ENCODE peak calls at places on chromosomes 6 and 20, in four cellular contexts. T is left ventricle myocardium inferior; V is naive thymus-derived CD4-positive, alpha-beta T cell; Z is CD8-positive, alpha-beta memory T cell. U is an unnamed sample. For H3K27me3 and H3K4me1, the result is how much of the 10 kb centered on the place peaks cover.

GRCh38 chr6:161439093-161439492 is 165.2 kb upstream of the AGPAT4 start:
- DNase-seq in Z (no peak), V (no peak), T (peak), U (no peak)

GRCh38 chr6:49849121-49849907 is 17.0 kb downstream of the CRISP1 start:
- DNase-seq in Z (peak), V (peak), T (no peak), U (peak)

GRCh38 chr6:159321267-159321666 is 152.1 kb downstream of the FNDC1 start:
- DNase-seq in Z (no peak), T (no peak), V (no peak), U (no peak)

GRCh38 chr6:131293472-131293911 is 158.2 kb downstream of the AKAP7 start:
- DNase-seq in V (no peak), T (no peak), Z (no peak), U (no peak)

GRCh38 chr20:60583741-60584140 is 625.5 kb downstream of the CDH26 start:
- DNase-seq in V (no peak), Z (no peak), T (no peak), U (no peak)

GRCh38 chr20:15144911-15145310 is 807.5 kb upstream of the FLRT3 start:
- DNase-seq in V (no peak), T (no peak), Z (no peak), U (no peak)

GRCh38 chr20:17626217-17627007 is 55.6 kb downstream of the RRBP1 start:
- DNase-seq in V (no peak), Z (no peak), T (peak), U (no peak)

GRCh38 chr20:34579191-34579661 is 20.7 kb downstream of the MAP1LC3A start:
- DNase-seq in V (no peak), Z (no peak), T (peak), U (no peak)

GRCh38 chr6:68895929-68896328 is 260.8 kb downstream of the ADGRB3 start:
- DNase-seq in Z (no peak), V (no peak), T (no peak), U (no peak)

GRCh38 chr6:97081010-97081573 is 156.6 kb downstream of the KLHL32 start:
- DNase-seq in Z (no peak), T (no peak), V (no peak), U (no peak)

GRCh38 chr6:75930954-75931689 is 141.3 kb downstream of the IMPG1 start:
- DNase-seq in Z (no peak), V (no peak), T (no peak), U (no peak)

GRCh38 chr6:112851141-112851540 is 504.0 kb downstream of the RFPL4B start:
- DNase-seq in T (no peak), V (no peak), Z (no peak), U (no peak)

GRCh38 chr6:39777661-39778060 is 14.5 kb upstream of the DAAM2 start:
- DNase-seq in V (no peak), T (peak), Z (no peak), U (no peak)

GRCh38 chr20:11919046-11919445 is 1.4 kb downstream of the BTBD3 start:
- DNase-seq in Z (no peak), T (peak), V (no peak), U (no peak)

GRCh38 chr20:43925215-43925614 is 10.6 kb downstream of the TOX2 start:
- DNase-seq in T (no peak), V (peak), Z (peak), U (no peak)

GRCh38 chr20:24698706-24699206 is 229.3 kb downstream of the SYNDIG1 start:
- DNase-seq in T (no peak), V (no peak), Z (no peak), U (no peak)

GRCh38 chr6:168414696-168415095 is 26.3 kb upstream of the SMOC2 start:
- DNase-seq in V (no peak), Z (no peak), T (no peak), U (no peak)

GRCh38 chr20:25071722-25072121 is 10.2 kb downstream of the VSX1 start:
- DNase-seq in V (no peak), Z (no peak), T (no peak), U (no peak)

GRCh38 chr6:144285798-144286502 is 815 bp downstream of the UTRN start:
- DNase-seq in Z (peak), T (peak), V (peak), U (no peak)

GRCh38 chr20:58713801-58714339 is 21.3 kb downstream of the NPEPL1 start:
- DNase-seq in Z (no peak), T (peak), V (no peak), U (no peak)

GRCh38 chr6:108074057-108074358 is 533 bp downstream of the OSTM1 start:
- DNase-seq in Z (no peak), V (no peak), T (no peak), U (no peak)

GRCh38 chr6:73746776-73747175 is 50.8 kb downstream of the CD109 start:
- DNase-seq in Z (no peak), V (no peak), T (no peak), U (no peak)

GRCh38 chr6:36612101-36612625 is 18.0 kb downstream of the SRSF3 start:
- DNase-seq in T (no peak), V (no peak), Z (no peak), U (no peak)

GRCh38 chr6:53581161-53581560 is 36.3 kb upstream of the GCLC start:
- DNase-seq in T (no peak), Z (no peak), V (no peak), U (no peak)

GRCh38 chr6:13303668-13304017 is 24.7 kb downstream of the TBC1D7 start:
- DNase-seq in Z (no peak), V (no peak), T (peak), U (no peak)

GRCh38 chr6:43468748-43469681 is 8.4 kb upstream of the TJAP1 start:
- DNase-seq in V (no peak), T (peak), Z (no peak), U (no peak)

GRCh38 chr6:21593412-21593926 is at the start of gene SOX4:
- DNase-seq in T (peak), Z (peak), V (peak), U (peak)

GRCh38 chr6:125316621-125317020 is 14.9 kb upstream of the HDDC2 start:
- DNase-seq in V (no peak), T (no peak), Z (no peak), U (no peak)

GRCh38 chr20:10555393-10555792 is 118.4 kb downstream of the JAG1 start:
- DNase-seq in Z (no peak), V (no peak), T (no peak), U (no peak)

GRCh38 chr20:61100489-61100888 is 151.6 kb upstream of the CDH4 start:
- DNase-seq in Z (no peak), T (no peak), V (no peak), U (no peak)

GRCh38 chr6:14799928-14800327 is 445.9 kb upstream of the JARID2 start:
- DNase-seq in T (peak), Z (peak), V (peak), U (peak)

GRCh38 chr20:48743807-48744206 is 84.0 kb downstream of the PREX1 start:
- DNase-seq in Z (no peak), T (no peak), V (no peak), U (no peak)

GRCh38 chr20:48744515-48744914 is 83.3 kb downstream of the PREX1 start:
- DNase-seq in Z (no peak), V (no peak), T (no peak), U (no peak)

GRCh38 chr20:48742912-48743680 is 84.7 kb downstream of the PREX1 start:
- DNase-seq in V (no peak), Z (no peak), T (no peak), U (no peak)

GRCh38 chr20:48747840-48748416 is 79.9 kb downstream of the PREX1 start:
- DNase-seq in V (no peak), T (no peak), Z (no peak), U (peak)

DNA sequence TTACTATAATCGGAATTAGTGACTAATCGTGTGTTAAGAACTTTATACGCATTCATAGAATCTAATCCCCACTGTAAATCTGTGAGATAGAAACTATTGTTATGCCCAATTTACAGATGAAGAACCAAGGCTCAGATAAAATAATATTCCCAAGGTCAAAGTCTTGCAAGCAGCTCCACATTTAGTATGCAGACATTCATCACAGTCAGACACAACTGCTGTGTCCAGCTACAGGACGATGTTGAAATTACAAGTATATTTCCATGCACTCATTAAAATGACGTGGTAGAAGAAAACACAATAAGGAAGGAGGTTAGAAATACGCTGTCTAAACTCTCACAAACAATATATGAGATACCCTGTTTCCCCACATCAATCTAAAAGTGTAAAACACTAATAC is 82.5 kb downstream of the PREX1 start:
- DNase-seq in V (no peak), T (no peak), Z (no peak), U (no peak)
- H3K27me3 ChIP-seq in V (under half), T (under half), Z (under half), U (under half)

GRCh38 chr20:9507544-9508239 is 6.7 kb upstream of the LAMP5 start:
- DNase-seq in V (no peak), Z (no peak), T (no peak), U (no peak)

GRCh38 chr20:9508240-9508661 is 6.1 kb upstream of the LAMP5 start:
- DNase-seq in Z (no peak), V (no peak), T (no peak), U (no peak)

GRCh38 chr20:9506337-9506821 is 8.0 kb upstream of the LAMP5 start:
- DNase-seq in T (no peak), Z (no peak), V (no peak), U (no peak)

GRCh38 chr20:9508696-9509178 is 5.7 kb upstream of the LAMP5 start:
- DNase-seq in T (no peak), V (no peak), Z (no peak), U (no peak)

DNA sequence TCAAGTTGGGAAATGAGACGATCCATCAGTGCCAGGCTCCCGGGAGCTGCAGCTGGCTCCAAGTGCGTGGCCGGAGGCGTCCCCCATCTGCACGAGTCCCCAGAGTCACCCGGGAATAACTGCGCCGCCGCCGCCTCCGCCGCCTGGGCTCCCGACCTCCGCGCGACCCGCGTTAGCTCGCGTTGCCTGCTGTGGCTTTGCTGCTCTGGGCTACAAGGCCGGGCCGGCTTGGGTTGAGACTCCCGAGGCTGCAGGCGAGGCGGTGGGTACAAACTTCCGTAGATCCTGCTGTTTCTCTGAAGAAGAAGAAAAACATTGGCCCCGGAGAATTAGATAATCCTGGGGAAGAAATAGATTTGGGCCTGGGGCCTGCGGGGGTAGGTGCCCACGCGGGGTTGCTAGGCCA is 7.4 kb upstream of the LAMP5 start:
- DNase-seq in V (no peak), T (no peak), Z (no peak), U (no peak)
- H3K4me3 ChIP-seq in V (no peak), T (peak), Z (no peak), U (no peak)

GRCh38 chr6:16136536-16137450 is 7.9 kb downstream of the MYLIP start:
- DNase-seq in V (peak), Z (peak), T (no peak), U (no peak)

GRCh38 chr6:16136086-16136485 is 7.2 kb downstream of the MYLIP start:
- DNase-seq in V (peak), Z (peak), T (no peak), U (no peak)

GRCh38 chr6:16132909-16133308 is 4.0 kb downstream of the MYLIP start:
- DNase-seq in Z (no peak), V (no peak), T (no peak), U (no peak)

GRCh38 chr6:16135078-16135477 is 6.2 kb downstream of the MYLIP start:
- DNase-seq in T (no peak), Z (no peak), V (no peak), U (no peak)

GRCh38 chr6:16134430-16134829 is 5.5 kb downstream of the MYLIP start:
- DNase-seq in Z (no peak), V (no peak), T (no peak), U (no peak)
- H3K4me1 ChIP-seq in Z (half or more), V (half or more), T (half or more), U (half or more)

GRCh38 chr20:48339147-48339985 is 488.4 kb downstream of the PREX1 start:
- DNase-seq in Z (no peak), V (no peak), T (no peak), U (no peak)

GRCh38 chr20:48340915-48341314 is 486.9 kb downstream of the PREX1 start:
- DNase-seq in V (no peak), Z (no peak), T (no peak), U (no peak)

GRCh38 chr20:48338717-48339116 is 489.1 kb downstream of the PREX1 start:
- DNase-seq in V (no peak), T (no peak), Z (no peak), U (no peak)

GRCh38 chr20:48342822-48343513 is 484.8 kb downstream of the PREX1 start:
- DNase-seq in V (no peak), T (no peak), Z (no peak), U (no peak)

DNA sequence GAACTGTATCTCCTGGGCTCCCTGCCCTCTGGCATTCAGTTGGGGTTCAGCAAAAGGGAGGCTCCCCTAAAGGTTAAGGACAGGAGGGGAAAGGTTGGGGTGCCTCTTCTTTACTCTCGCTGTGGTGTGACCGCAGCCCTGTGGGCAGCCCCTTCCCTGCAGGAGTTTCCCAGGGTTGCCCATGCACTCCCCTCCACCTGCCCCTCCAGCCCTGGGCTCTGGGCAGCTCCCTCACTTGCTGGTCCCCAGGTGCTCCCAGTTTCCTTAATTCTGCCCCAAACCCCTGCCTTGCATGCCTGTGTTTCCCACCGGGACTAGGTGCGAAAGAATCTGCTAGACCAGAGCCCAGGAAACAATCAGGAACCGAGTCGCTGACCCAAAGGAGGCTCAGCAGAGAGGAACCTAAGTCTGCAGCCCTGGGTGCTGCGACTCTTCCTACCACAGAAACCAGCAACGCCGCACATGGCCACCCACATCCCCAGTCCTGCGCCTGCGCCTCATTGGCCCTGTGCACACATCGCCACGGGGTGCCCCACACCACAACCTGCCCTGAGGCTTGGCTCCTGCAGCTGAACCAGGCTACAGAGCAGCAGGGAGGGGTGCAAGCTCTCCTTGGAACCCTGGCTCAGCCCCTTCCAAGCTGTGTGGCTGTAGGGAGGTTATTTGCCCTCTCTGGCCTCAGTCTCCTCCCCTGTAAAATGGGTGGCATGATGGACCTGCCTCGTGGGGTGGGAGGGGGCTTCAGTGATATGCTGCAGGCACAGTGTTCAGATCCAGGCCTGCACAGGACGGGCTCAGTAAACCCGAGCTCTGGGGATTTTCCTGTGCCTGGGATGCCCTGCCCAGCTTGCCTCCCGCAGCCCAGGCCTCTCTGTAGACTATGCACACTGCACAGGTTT is 487.6 kb downstream of the PREX1 start:
- DNase-seq in T (no peak), Z (no peak), V (no peak), U (no peak)
- H3K27me3 ChIP-seq in T (half or more), Z (under half), V (under half), U (under half)

DNA sequence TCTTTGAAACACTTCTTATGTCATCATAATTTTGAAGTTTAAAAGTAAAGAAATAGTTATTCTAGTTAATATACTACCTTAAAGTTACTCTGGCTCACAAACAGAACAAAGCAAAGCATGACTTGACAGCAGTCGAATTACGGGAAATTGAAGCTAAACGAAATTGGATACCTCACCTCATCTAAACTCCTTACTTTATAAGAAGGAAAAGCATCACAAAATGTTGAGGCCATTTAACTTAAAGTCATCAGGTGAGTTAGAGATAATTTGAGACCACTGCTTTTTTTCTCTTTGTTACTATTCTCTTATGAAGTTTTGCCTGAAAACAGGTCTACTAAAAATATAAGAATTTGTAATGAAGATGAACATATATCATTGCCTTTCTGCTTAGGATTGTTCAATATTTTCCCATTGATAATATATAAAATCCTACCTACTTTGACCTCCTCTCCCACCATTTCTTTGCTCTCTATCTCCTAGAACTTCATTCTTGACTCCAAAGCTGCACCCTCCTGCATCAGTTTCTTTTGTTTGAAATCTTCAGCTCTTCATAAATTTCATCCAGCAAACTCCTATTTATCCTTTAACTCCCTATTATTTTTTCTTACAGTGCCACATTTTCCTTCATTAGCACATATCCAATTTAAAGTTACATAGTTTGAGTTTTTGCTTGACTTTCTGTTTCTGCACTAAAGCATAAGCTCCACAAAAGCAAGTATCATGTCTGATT is 510.7 kb upstream of the ZNF337 start:
- DNase-seq in T (no peak), Z (no peak), V (no peak), U (no peak)
- H3K4me3 ChIP-seq in T (peak), Z (no peak), V (no peak), U (no peak)

GRCh38 chr20:63175031-63175895 is 40.7 kb downstream of the YTHDF1 start:
- DNase-seq in Z (no peak), V (no peak), T (no peak), U (no peak)
- H3K4me1 ChIP-seq in Z (under half), V (under half), T (under half), U (under half)

GRCh38 chr20:54172532-54172855 is 1.3 kb downstream of the CYP24A1 start:
- DNase-seq in V (no peak), T (no peak), Z (no peak), U (no peak)

GRCh38 chr20:54176610-54177009 is 2.8 kb upstream of the CYP24A1 start:
- DNase-seq in V (no peak), T (no peak), Z (no peak), U (no peak)

GRCh38 chr20:54172856-54173652 is 732 bp downstream of the CYP24A1 start:
- DNase-seq in T (no peak), Z (no peak), V (no peak), U (no peak)

GRCh38 chr20:54174452-54175175 is 828 bp upstream of the CYP24A1 start:
- DNase-seq in Z (no peak), T (no peak), V (no peak), U (no peak)

GRCh38 chr20:54173653-54174451 is at the start of gene CYP24A1:
- DNase-seq in T (no peak), V (no peak), Z (no peak), U (no peak)
- H3K27me3 ChIP-seq in T (half or more), V (under half), Z (under half), U (under half)